ENCODE peak calls at places on chromosomes 12 and 14, in ten cellular contexts. E is ovary, F is choroid plexus epithelial cell, X is body of pancreas, R is prostate gland, T is WERI-Rb-1, I is fibroblast of pulmonary artery, W is sigmoid colon, J is astrocyte of the spinal cord, L is epithelial cell of proximal tubule. V is an unnamed sample.

GRCh38 chr12:72829838-72830237 is 557.7 kb downstream of the TRHDE start:
- DNase-seq in R (no peak), J (no peak), I (no peak), F (no peak), T (no peak), L (no peak), W (no peak), X (no peak), E (no peak), V (no peak)

GRCh38 chr12:79262938-79263337 is 398.4 kb downstream of the SYT1 start:
- DNase-seq in X (no peak), F (peak; percentile 18), J (peak; percentile 36), L (no peak), E (no peak), T (no peak), R (no peak), I (no peak), W (no peak), V (no peak)

GRCh38 chr14:25516838-25517237 is 466.9 kb upstream of the STXBP6 start:
- DNase-seq in I (no peak), T (no peak), X (no peak), J (no peak), E (no peak), W (no peak), R (no peak), F (no peak), L (no peak), V (no peak)

GRCh38 chr14:102917469-102918211 is 4.8 kb upstream of the AMN start:
- DNase-seq in F (peak; percentile 59), R (peak; percentile 31), W (no peak), X (peak; percentile 42), J (peak; percentile 41), I (peak; percentile 49), T (peak; percentile 77), L (no peak), E (peak; percentile 73), V (peak; percentile 73)

GRCh38 chr12:5034605-5035004 is 9.1 kb upstream of the KCNA5 start:
- DNase-seq in E (no peak), X (no peak), W (no peak), L (no peak), R (no peak), F (no peak), J (no peak), I (no peak), T (no peak), V (no peak)

GRCh38 chr14:56115471-56115870 is 2.7 kb upstream of the PELI2 start:
- DNase-seq in J (no peak), R (no peak), E (no peak), F (no peak), L (no peak), T (peak; percentile 14), W (no peak), X (no peak), I (no peak), V (no peak)

GRCh38 chr12:66160704-66161103 is 9.1 kb downstream of the TMBIM4 start:
- DNase-seq in I (no peak), W (no peak), T (no peak), F (no peak), J (no peak), X (no peak), E (no peak), R (no peak), L (no peak), V (no peak)

GRCh38 chr12:13293086-13293485 is 96.6 kb downstream of the EMP1 start:
- DNase-seq in X (no peak), I (no peak), J (no peak), L (no peak), W (no peak), F (peak; percentile 6), R (no peak), E (no peak), T (no peak), V (peak; percentile 29)

GRCh38 chr14:59213368-59214315 is 25.2 kb downstream of the DAAM1 start:
- DNase-seq in E (no peak), L (no peak), X (no peak), W (no peak), J (peak; percentile 51), R (no peak), T (no peak), I (no peak), F (peak; percentile 63), V (no peak)

GRCh38 chr12:12032771-12033588 is 37.8 kb upstream of the BCL2L14 start:
- DNase-seq in E (peak; percentile 89), F (peak; percentile 94), I (peak; percentile 93), L (peak; percentile 56), T (peak; percentile 80), R (peak; percentile 84), J (peak; percentile 90), X (peak; percentile 84), W (peak; percentile 87), V (no peak)

GRCh38 chr14:36884049-36884448 is 222.4 kb downstream of the PAX9 start:
- DNase-seq in E (no peak), J (no peak), I (no peak), F (no peak), W (no peak), L (no peak), R (no peak), X (no peak), T (no peak), V (no peak)

GRCh38 chr12:65619018-65619417 is 205.3 kb upstream of the HMGA2 start:
- DNase-seq in T (no peak), X (no peak), E (no peak), F (no peak), L (no peak), I (no peak), R (no peak), J (no peak), W (no peak), V (no peak)

DNA sequence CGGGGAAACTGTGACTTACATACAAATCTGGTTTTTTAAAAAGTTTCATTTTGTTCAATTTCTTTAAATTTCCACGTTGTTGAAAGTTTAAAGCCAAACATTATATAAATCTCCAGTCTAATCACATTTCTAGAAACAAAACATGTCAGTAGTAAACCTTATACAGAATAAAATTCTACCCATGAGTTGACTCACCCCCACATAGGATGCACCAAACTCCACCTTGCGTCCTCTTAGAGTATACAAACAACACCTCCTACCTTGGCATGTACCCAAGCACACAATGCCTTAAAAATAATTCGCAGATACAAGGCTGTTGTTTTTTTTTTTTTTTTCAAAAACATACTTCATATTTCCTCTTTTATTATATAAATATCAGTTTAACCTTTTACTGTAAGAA is 3.4 kb downstream of the FBXL14 start:
- DNase-seq in X (no peak), I (peak; percentile 50), L (no peak), T (no peak), J (peak; percentile 45), W (no peak), E (no peak), F (peak; percentile 57), R (peak; percentile 43), V (no peak)
- TF ChIP-seq CTCF in X (no peak), I (peak; percentile 22), L (peak; percentile 27), T (no peak), J (peak; percentile 16), W (no peak), E (no peak), F (peak; percentile 35), R (no peak), V (no peak)

DNA sequence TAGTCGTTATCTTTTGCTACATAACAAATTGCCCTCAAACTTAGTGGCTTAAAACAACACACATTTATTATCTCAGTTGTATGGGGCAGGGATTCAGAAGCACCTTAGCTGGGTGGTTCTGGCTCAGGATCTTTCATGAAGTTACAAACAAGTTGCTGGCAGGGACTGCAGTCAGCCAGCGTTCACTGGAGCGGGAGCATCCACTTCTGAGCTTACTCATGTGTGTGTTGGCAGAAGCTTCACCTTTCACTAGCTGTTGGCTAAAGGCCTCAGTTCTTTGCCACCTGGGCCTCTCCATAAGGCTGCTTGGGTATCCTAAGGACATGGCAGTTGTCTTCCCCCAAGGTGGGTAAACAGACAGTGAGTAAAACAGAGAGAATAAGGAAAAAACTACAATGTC is 365.7 kb downstream of the RPS29 start:
- DNase-seq in I (no peak), X (no peak), F (no peak), R (peak; percentile 21), W (no peak), T (no peak), L (no peak), E (no peak), J (peak; percentile 2), V (no peak)
- TF ChIP-seq CTCF in I (no peak), X (no peak), F (no peak), R (no peak), W (no peak), T (no peak), L (no peak), E (no peak), J (no peak), V (no peak)

GRCh38 chr12:3035815-3036702 is 41.1 kb upstream of the TSPAN9 start:
- DNase-seq in X (no peak), L (no peak), R (no peak), W (no peak), E (no peak), J (peak; percentile 22), I (peak; percentile 44), F (peak; percentile 66), T (no peak), V (no peak)
- TF ChIP-seq CTCF in X (no peak), L (peak; percentile 44), R (no peak), W (no peak), E (no peak), J (peak; percentile 65), I (peak; percentile 51), F (peak; percentile 84), T (peak; percentile 49), V (no peak)

GRCh38 chr14:94670692-94671285 is 58.6 kb downstream of the SERPINA3 start:
- DNase-seq in X (no peak), J (no peak), L (no peak), T (no peak), F (no peak), E (no peak), R (no peak), I (no peak), W (peak; percentile 39), V (no peak)

GRCh38 chr14:94673781-94674231 is 61.6 kb downstream of the SERPINA3 start:
- DNase-seq in L (no peak), J (peak; percentile 55), E (no peak), T (no peak), F (peak; percentile 71), I (peak; percentile 59), R (no peak), X (no peak), W (peak; percentile 53), V (no peak)

GRCh38 chr14:94673071-94673470 is 60.9 kb downstream of the SERPINA3 start:
- DNase-seq in L (no peak), F (no peak), I (no peak), R (no peak), W (peak; percentile 40), T (no peak), J (no peak), X (no peak), E (no peak), V (no peak)

GRCh38 chr14:94675036-94675435 is 62.8 kb downstream of the SERPINA3 start:
- DNase-seq in X (no peak), W (peak; percentile 26), I (no peak), L (no peak), E (no peak), T (no peak), F (no peak), R (no peak), J (no peak), V (no peak)

DNA sequence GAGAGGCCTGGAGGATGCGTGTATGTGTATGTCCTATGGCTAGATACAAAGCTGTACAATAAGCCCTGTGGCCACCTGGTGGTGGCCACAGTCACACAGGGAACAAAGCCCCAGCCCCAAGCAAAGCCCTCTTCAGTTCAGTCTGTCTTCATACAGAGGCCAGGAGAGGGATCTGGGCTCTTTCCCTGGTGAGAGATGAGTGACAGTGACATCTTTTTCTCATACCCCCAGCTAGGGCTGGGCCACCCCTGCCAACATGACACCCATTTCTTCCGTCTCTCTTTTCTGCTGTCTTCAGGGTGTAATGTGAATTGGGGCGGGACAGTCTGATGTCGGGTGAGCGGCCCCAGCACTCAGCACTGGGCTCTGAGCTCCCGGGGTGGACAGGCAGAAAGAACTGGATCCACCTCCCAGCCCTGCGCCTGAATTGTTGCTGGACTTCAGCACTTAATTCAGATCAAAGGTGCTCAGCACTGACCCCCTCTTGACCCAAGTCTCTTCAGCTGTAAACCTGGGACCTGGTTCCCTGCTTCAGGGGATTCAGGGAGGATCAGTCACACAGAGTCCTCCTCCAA is 59.8 kb downstream of the SERPINA3 start:
- DNase-seq in I (no peak), L (no peak), J (peak; percentile 36), R (no peak), E (no peak), T (no peak), F (no peak), W (peak; percentile 61), X (no peak), V (no peak)
- TF ChIP-seq CTCF in I (no peak), L (peak; percentile 39), J (peak; percentile 61), R (no peak), E (peak; percentile 15), T (no peak), F (no peak), W (no peak), X (peak; percentile 29), V (no peak)

V was measured in D721Med.